ENCODE peak calls at places on chromosomes 5 and 9, in seven cellular contexts. One of them, this sample, is unnamed.

GRCh38 chr5:115977988-115978387 is 15.7 kb downstream of the LVRN start:
- DNase-seq in Right ventricle myocardium superior: no peak
- DNase-seq in progenitor cell of endocrine pancreas: no peak
- DNase-seq in esophagus squamous epithelium: no peak
- DNase-seq in ELR: peak
- DNase-seq in body of pancreas: no peak
- DNase-seq in ecto neural progenitor cell: no peak
- DNase-seq in this sample: peak

GRCh38 chr9:91494751-91495150 is 71.1 kb upstream of the NFIL3 start:
- DNase-seq in esophagus squamous epithelium: no peak
- DNase-seq in ELR: no peak
- DNase-seq in body of pancreas: no peak
- DNase-seq in Right ventricle myocardium superior: no peak
- DNase-seq in progenitor cell of endocrine pancreas: no peak
- DNase-seq in ecto neural progenitor cell: no peak
- DNase-seq in this sample: peak

GRCh38 chr9:121568101-121568460 is 68.4 kb upstream of the GGTA1 start:
- DNase-seq in ELR: no peak
- DNase-seq in Right ventricle myocardium superior: no peak
- DNase-seq in progenitor cell of endocrine pancreas: no peak
- DNase-seq in esophagus squamous epithelium: no peak
- DNase-seq in body of pancreas: peak
- DNase-seq in ecto neural progenitor cell: no peak
- DNase-seq in this sample: no peak

GRCh38 chr5:54944364-54944763 is 41.0 kb downstream of the ESM1 start:
- DNase-seq in Right ventricle myocardium superior: no peak
- DNase-seq in esophagus squamous epithelium: no peak
- DNase-seq in body of pancreas: peak
- DNase-seq in progenitor cell of endocrine pancreas: no peak
- DNase-seq in ELR: peak
- DNase-seq in ecto neural progenitor cell: no peak
- DNase-seq in this sample: peak

GRCh38 chr9:69940668-69941067 is 103.0 kb upstream of the MAMDC2 start:
- DNase-seq in Right ventricle myocardium superior: no peak
- DNase-seq in progenitor cell of endocrine pancreas: no peak
- DNase-seq in body of pancreas: no peak
- DNase-seq in ecto neural progenitor cell: no peak
- DNase-seq in esophagus squamous epithelium: no peak
- DNase-seq in ELR: no peak
- DNase-seq in this sample: no peak

GRCh38 chr5:17373406-17374110 is 124.5 kb upstream of the TAF11L2 start:
- DNase-seq in Right ventricle myocardium superior: no peak
- DNase-seq in ELR: no peak
- DNase-seq in body of pancreas: no peak
- DNase-seq in esophagus squamous epithelium: no peak
- DNase-seq in progenitor cell of endocrine pancreas: no peak
- DNase-seq in ecto neural progenitor cell: no peak
- DNase-seq in this sample: no peak

GRCh38 chr5:97839338-97840081 is 656.5 kb upstream of the RIOK2 start:
- DNase-seq in esophagus squamous epithelium: no peak
- DNase-seq in ecto neural progenitor cell: no peak
- DNase-seq in progenitor cell of endocrine pancreas: no peak
- DNase-seq in Right ventricle myocardium superior: no peak
- DNase-seq in ELR: peak
- DNase-seq in body of pancreas: no peak
- DNase-seq in this sample: peak

GRCh38 chr5:125348221-125348692 is 601.8 kb upstream of the ZNF608 start:
- DNase-seq in Right ventricle myocardium superior: peak
- DNase-seq in progenitor cell of endocrine pancreas: no peak
- DNase-seq in esophagus squamous epithelium: no peak
- DNase-seq in ELR: no peak
- DNase-seq in ecto neural progenitor cell: peak
- DNase-seq in body of pancreas: peak
- DNase-seq in this sample: no peak

GRCh38 chr5:173340984-173341383 is 12.8 kb upstream of the STC2 start:
- DNase-seq in ELR: no peak
- DNase-seq in body of pancreas: no peak
- DNase-seq in ecto neural progenitor cell: no peak
- DNase-seq in progenitor cell of endocrine pancreas: no peak
- DNase-seq in esophagus squamous epithelium: no peak
- DNase-seq in Right ventricle myocardium superior: no peak
- DNase-seq in this sample: no peak

GRCh38 chr9:72592501-72593403 is 71.3 kb downstream of the TMC1 start:
- DNase-seq in esophagus squamous epithelium: no peak
- DNase-seq in Right ventricle myocardium superior: no peak
- DNase-seq in body of pancreas: peak
- DNase-seq in progenitor cell of endocrine pancreas: no peak
- DNase-seq in ELR: peak
- DNase-seq in ecto neural progenitor cell: no peak
- DNase-seq in this sample: peak

GRCh38 chr9:121620777-121621437 is 30.5 kb upstream of the DAB2IP start:
- DNase-seq in esophagus squamous epithelium: no peak
- DNase-seq in ecto neural progenitor cell: no peak
- DNase-seq in body of pancreas: no peak
- DNase-seq in Right ventricle myocardium superior: no peak
- DNase-seq in ELR: peak
- DNase-seq in progenitor cell of endocrine pancreas: no peak
- DNase-seq in this sample: peak

GRCh38 chr5:154757647-154758406 is 2.6 kb downstream of the LARP1 start:
- DNase-seq in body of pancreas: peak
- DNase-seq in ELR: peak
- DNase-seq in Right ventricle myocardium superior: no peak
- DNase-seq in progenitor cell of endocrine pancreas: no peak
- DNase-seq in ecto neural progenitor cell: no peak
- DNase-seq in esophagus squamous epithelium: no peak
- DNase-seq in this sample: peak

GRCh38 chr9:127612993-127613954 is 1.2 kb downstream of the STXBP1 start:
- DNase-seq in Right ventricle myocardium superior: peak
- DNase-seq in ELR: peak
- DNase-seq in body of pancreas: peak
- DNase-seq in progenitor cell of endocrine pancreas: peak
- DNase-seq in ecto neural progenitor cell: peak
- DNase-seq in esophagus squamous epithelium: no peak
- DNase-seq in this sample: peak

GRCh38 chr9:120486347-120486746 is 93.6 kb downstream of the CDK5RAP2 start:
- DNase-seq in ecto neural progenitor cell: no peak
- DNase-seq in ELR: no peak
- DNase-seq in Right ventricle myocardium superior: no peak
- DNase-seq in esophagus squamous epithelium: no peak
- DNase-seq in body of pancreas: peak
- DNase-seq in progenitor cell of endocrine pancreas: no peak
- DNase-seq in this sample: no peak

GRCh38 chr5:172559004-172559932 is 81.8 kb upstream of the NEURL1B start:
- DNase-seq in esophagus squamous epithelium: no peak
- DNase-seq in ecto neural progenitor cell: no peak
- DNase-seq in body of pancreas: peak
- DNase-seq in Right ventricle myocardium superior: peak
- DNase-seq in ELR: peak
- DNase-seq in progenitor cell of endocrine pancreas: no peak
- DNase-seq in this sample: peak

GRCh38 chr9:112015736-112016135 is 119.1 kb downstream of the UGCG start:
- DNase-seq in ecto neural progenitor cell: no peak
- DNase-seq in Right ventricle myocardium superior: no peak
- DNase-seq in esophagus squamous epithelium: no peak
- DNase-seq in progenitor cell of endocrine pancreas: no peak
- DNase-seq in body of pancreas: no peak
- DNase-seq in ELR: no peak
- DNase-seq in this sample: no peak

GRCh38 chr9:134642385-134643181 is 980 bp downstream of the COL5A1 start:
- DNase-seq in progenitor cell of endocrine pancreas: no peak
- DNase-seq in body of pancreas: peak
- DNase-seq in esophagus squamous epithelium: no peak
- DNase-seq in Right ventricle myocardium superior: peak
- DNase-seq in ELR: peak
- DNase-seq in ecto neural progenitor cell: peak
- DNase-seq in this sample: peak

GRCh38 chr9:134325096-134325812 is 1.0 kb upstream of the RXRA start:
- DNase-seq in progenitor cell of endocrine pancreas: peak
- DNase-seq in ELR: peak
- DNase-seq in ecto neural progenitor cell: no peak
- DNase-seq in esophagus squamous epithelium: no peak
- DNase-seq in body of pancreas: peak
- DNase-seq in Right ventricle myocardium superior: peak
- DNase-seq in this sample: peak

GRCh38 chr9:16031486-16031885 is 478.6 kb downstream of the CCDC171 start:
- DNase-seq in body of pancreas: no peak
- DNase-seq in esophagus squamous epithelium: no peak
- DNase-seq in ecto neural progenitor cell: no peak
- DNase-seq in Right ventricle myocardium superior: no peak
- DNase-seq in progenitor cell of endocrine pancreas: no peak
- DNase-seq in ELR: peak
- DNase-seq in this sample: no peak

GRCh38 chr5:54234304-54234938 is 76.0 kb downstream of the ARL15 start:
- DNase-seq in body of pancreas: no peak
- DNase-seq in ELR: peak
- DNase-seq in ecto neural progenitor cell: no peak
- DNase-seq in esophagus squamous epithelium: no peak
- DNase-seq in Right ventricle myocardium superior: no peak
- DNase-seq in progenitor cell of endocrine pancreas: no peak
- DNase-seq in this sample: peak

GRCh38 chr5:66129184-66129583 is 14.9 kb upstream of the SREK1 start:
- DNase-seq in body of pancreas: no peak
- DNase-seq in esophagus squamous epithelium: no peak
- DNase-seq in ecto neural progenitor cell: no peak
- DNase-seq in Right ventricle myocardium superior: no peak
- DNase-seq in progenitor cell of endocrine pancreas: no peak
- DNase-seq in ELR: no peak
- DNase-seq in this sample: no peak

GRCh38 chr5:129724222-129724621 is 23.7 kb upstream of the MINAR2 start:
- DNase-seq in progenitor cell of endocrine pancreas: no peak
- DNase-seq in esophagus squamous epithelium: no peak
- DNase-seq in ELR: no peak
- DNase-seq in body of pancreas: no peak
- DNase-seq in ecto neural progenitor cell: no peak
- DNase-seq in Right ventricle myocardium superior: no peak
- DNase-seq in this sample: no peak

GRCh38 chr5:661891-662750 is 31.0 kb downstream of the TPPP start:
- DNase-seq in ELR: no peak
- DNase-seq in ecto neural progenitor cell: no peak
- DNase-seq in Right ventricle myocardium superior: peak
- DNase-seq in esophagus squamous epithelium: no peak
- DNase-seq in progenitor cell of endocrine pancreas: no peak
- DNase-seq in body of pancreas: no peak
- DNase-seq in this sample: no peak

GRCh38 chr5:53507013-53507412 is 26.6 kb downstream of the FST start:
- DNase-seq in body of pancreas: no peak
- DNase-seq in ecto neural progenitor cell: no peak
- DNase-seq in progenitor cell of endocrine pancreas: no peak
- DNase-seq in ELR: no peak
- DNase-seq in Right ventricle myocardium superior: no peak
- DNase-seq in esophagus squamous epithelium: no peak
- DNase-seq in this sample: no peak

GRCh38 chr9:1604942-1605560 is 410.1 kb upstream of the SMARCA2 start:
- DNase-seq in ELR: peak
- DNase-seq in Right ventricle myocardium superior: no peak
- DNase-seq in ecto neural progenitor cell: no peak
- DNase-seq in progenitor cell of endocrine pancreas: no peak
- DNase-seq in esophagus squamous epithelium: no peak
- DNase-seq in body of pancreas: no peak
- DNase-seq in this sample: peak

GRCh38 chr9:111094433-111095421 is 56.5 kb upstream of the LPAR1 start:
- DNase-seq in esophagus squamous epithelium: no peak
- DNase-seq in body of pancreas: peak
- DNase-seq in ecto neural progenitor cell: no peak
- DNase-seq in Right ventricle myocardium superior: peak
- DNase-seq in ELR: peak
- DNase-seq in progenitor cell of endocrine pancreas: no peak
- DNase-seq in this sample: peak

GRCh38 chr5:136162001-136162400 is 29.4 kb downstream of the SMAD5 start:
- DNase-seq in progenitor cell of endocrine pancreas: no peak
- DNase-seq in body of pancreas: no peak
- DNase-seq in ELR: no peak
- DNase-seq in Right ventricle myocardium superior: no peak
- DNase-seq in ecto neural progenitor cell: no peak
- DNase-seq in esophagus squamous epithelium: no peak
- DNase-seq in this sample: peak

This sample was measured in EH.